ENCODE peak calls at places on chromosomes 12 and 14, in five cellular contexts. X is IMR-90, N is lower lobe of right lung, L is RWPE2, R is astrocyte of the spinal cord. O is an unnamed sample.

GRCh38 chr12:91986084-91986483 is 159.6 kb downstream of the BTG1 start:
- DNase-seq in X (peak), N (no peak), L (no peak), R (no peak), O (no peak)

GRCh38 chr12:27013606-27014084 is 539 bp downstream of the TM7SF3 start:
- DNase-seq in X (peak), N (no peak), L (no peak), R (peak), O (peak)

GRCh38 chr12:49920241-49920914 is 16.7 kb upstream of the FAIM2 start:
- DNase-seq in X (peak), N (no peak), L (no peak), R (no peak), O (peak)

GRCh38 chr14:87049886-87050820 is 942.8 kb downstream of the GALC start:
- DNase-seq in X (peak), N (no peak), L (no peak), R (peak), O (peak)

GRCh38 chr12:58919271-58920101 is 818 bp downstream of the LRIG3 start:
- DNase-seq in X (peak), N (peak), L (no peak), R (peak), O (peak)

GRCh38 chr12:92736605-92737004 is 33.8 kb downstream of the PLEKHG7 start:
- DNase-seq in X (no peak), N (no peak), L (no peak), R (no peak), O (no peak)

GRCh38 chr12:90908465-90908864 is 46.5 kb downstream of the CCER1 start:
- DNase-seq in X (peak), N (no peak), L (no peak), R (peak), O (peak)

GRCh38 chr12:107760207-107760816 is 625 bp downstream of the PRDM4 start:
- DNase-seq in X (peak), N (peak), L (no peak), R (no peak), O (peak)

GRCh38 chr12:210277-211141 is 3.4 kb downstream of the SLC6A12 start:
- DNase-seq in X (no peak), N (no peak), L (no peak), R (no peak), O (no peak)

GRCh38 chr12:57389033-57389432 is 41.8 kb downstream of the R3HDM2 start:
- DNase-seq in X (peak), N (no peak), L (no peak), R (peak), O (peak)

GRCh38 chr12:79706156-79706555 is 15.4 kb upstream of the PAWR start:
- DNase-seq in X (no peak), N (no peak), L (no peak), R (no peak), O (no peak)

GRCh38 chr14:91885837-91886236 is 18.5 kb upstream of the TC2N start:
- DNase-seq in X (no peak), N (no peak), L (no peak), R (no peak), O (no peak)

GRCh38 chr12:41190360-41190759 is 2.2 kb downstream of the PDZRN4 start:
- DNase-seq in X (no peak), N (no peak), L (no peak), R (peak), O (peak)

GRCh38 chr12:101829639-101830390 is 944 bp downstream of the GNPTAB start:
- DNase-seq in X (no peak), N (no peak), L (no peak), R (peak), O (peak)

GRCh38 chr12:132171968-132172521 is 27.8 kb downstream of the NOC4L start:
- DNase-seq in X (no peak), N (no peak), L (peak), R (no peak), O (no peak)

GRCh38 chr12:131851741-131852550 is 23.8 kb downstream of the MMP17 start:
- DNase-seq in X (no peak), N (no peak), L (no peak), R (no peak), O (no peak)

GRCh38 chr12:53862206-53862605 is 76.4 kb upstream of the HOXC13 start:
- DNase-seq in X (no peak), N (no peak), L (no peak), R (no peak), O (no peak)
- H3K4me3 ChIP-seq in X (no peak), N (no peak), L (no peak), R (no peak), O (no peak)

GRCh38 chr12:75985566-75985965 is 46.0 kb downstream of the PHLDA1 start:
- DNase-seq in X (no peak), N (no peak), L (no peak), R (no peak), O (no peak)

GRCh38 chr12:75984577-75985182 is 46.9 kb downstream of the PHLDA1 start:
- DNase-seq in X (no peak), N (no peak), L (no peak), R (no peak), O (no peak)

GRCh38 chr12:75981247-75981646 is 50.3 kb downstream of the PHLDA1 start:
- DNase-seq in X (no peak), N (no peak), L (no peak), R (no peak), O (no peak)

GRCh38 chr12:75981773-75982564 is 49.6 kb downstream of the PHLDA1 start:
- DNase-seq in X (peak), N (no peak), L (no peak), R (peak), O (peak)

DNA sequence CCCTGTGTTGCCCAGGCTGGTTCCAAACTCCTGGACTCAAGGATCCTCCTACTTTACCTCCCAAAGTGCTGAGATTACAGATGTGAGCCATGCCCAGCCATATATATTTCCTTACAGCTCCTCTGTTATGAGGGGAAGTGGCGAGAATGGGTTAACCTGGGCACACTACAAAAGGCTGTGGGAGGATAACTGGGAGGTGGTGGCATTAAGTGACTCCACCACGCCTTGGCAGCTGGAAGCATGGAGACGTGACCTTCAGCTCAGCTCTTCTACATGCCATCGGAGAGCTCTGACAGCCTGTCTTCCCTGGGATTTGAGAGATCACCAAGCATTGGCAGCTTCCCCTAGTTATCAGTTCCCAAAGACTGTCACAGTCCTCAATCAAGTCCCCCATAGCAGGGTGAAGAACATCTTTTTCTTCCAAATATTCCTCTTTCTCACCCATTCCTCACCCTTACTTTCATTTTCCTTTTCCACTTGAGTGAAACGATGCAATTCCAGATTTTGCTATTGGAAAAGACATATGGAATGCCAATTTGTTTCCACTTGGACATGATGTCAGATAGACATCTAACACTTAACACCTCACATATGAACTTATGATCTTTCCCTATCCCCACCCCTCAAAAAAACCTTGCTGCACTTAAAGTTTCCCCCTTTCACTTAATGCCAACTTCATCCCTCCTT is 48.5 kb downstream of the PHLDA1 start:
- DNase-seq in X (no peak), N (no peak), L (no peak), R (no peak), O (no peak)
- H3K4me3 ChIP-seq in X (peak), N (peak), L (no peak), R (no peak), O (no peak)

GRCh38 chr12:54033106-54033979 is 493 bp downstream of the HOXC5 start:
- DNase-seq in X (no peak), N (no peak), L (no peak), R (peak), O (no peak)
- H3K4me3 ChIP-seq in X (no peak), N (peak), L (peak), R (peak), O (no peak)

DNA sequence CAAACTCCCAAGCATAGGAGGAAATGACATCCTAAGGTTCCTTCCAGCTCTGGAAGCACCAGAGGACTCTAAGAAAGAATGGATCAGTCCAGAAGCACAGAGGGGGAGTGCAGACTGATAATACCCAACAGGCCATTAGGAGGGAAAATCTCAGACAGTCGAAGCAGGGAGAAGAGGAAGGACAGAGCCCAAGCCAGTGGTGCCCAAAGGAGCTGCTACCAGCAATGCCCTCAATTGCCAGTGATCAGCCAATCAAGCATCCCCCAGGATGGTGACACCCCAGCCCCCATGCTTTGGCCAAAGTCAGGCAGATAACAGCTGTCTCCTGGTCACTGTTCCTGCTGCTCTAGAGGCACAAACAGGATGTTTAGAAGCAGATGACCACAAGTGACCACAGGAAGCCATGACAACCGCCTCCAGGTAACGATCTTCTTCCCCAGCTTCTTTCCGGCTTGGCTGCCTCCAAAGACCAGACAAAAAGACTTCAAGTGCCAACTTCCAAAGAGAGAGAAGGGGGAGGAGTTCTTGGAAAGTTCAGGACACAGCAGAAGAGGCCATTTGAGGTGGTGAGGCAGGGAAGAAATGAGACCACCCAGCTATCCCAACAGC is 16.2 kb downstream of the PXN start:
- DNase-seq in X (no peak), N (no peak), L (no peak), R (no peak), O (no peak)
- H3K4me3 ChIP-seq in X (no peak), N (peak), L (no peak), R (no peak), O (no peak)

GRCh38 chr14:62956413-62956812 is 88.8 kb downstream of the KCNH5 start:
- DNase-seq in X (peak), N (no peak), L (no peak), R (no peak), O (no peak)
- H3K4me3 ChIP-seq in X (no peak), N (no peak), L (no peak), R (no peak), O (no peak)